ENCODE peak calls at places on chromosomes 4 and X, in ten cellular contexts. W, X, V, O, L, Q, N, M, B and E are unnamed samples.

GRCh38 chr4:11230888-11231287 is 197.8 kb downstream of the HS3ST1 start:
- DNase-seq in W (no peak), X (no peak), V (no peak), O (no peak), L (no peak), Q (no peak), N (no peak), M (peak; percentile 46), B (no peak), E (no peak)

GRCh38 chrX:144275826-144276225 is 392.0 kb downstream of the UBE2NL start:
- DNase-seq in W (no peak), X (no peak), V (no peak), O (no peak), L (no peak), Q (no peak), N (no peak), M (no peak), B (no peak), E (no peak)

GRCh38 chrX:41732260-41732659 is 8.3 kb downstream of the GPR82 start:
- DNase-seq in W (no peak), X (no peak), V (no peak), O (no peak), L (no peak), Q (no peak), N (no peak), M (peak; percentile 22), B (no peak), E (no peak)

GRCh38 chr4:127335732-127336131 is 297.0 kb upstream of the INTU start:
- DNase-seq in W (no peak), X (no peak), V (no peak), O (no peak), L (no peak), Q (no peak), N (no peak), M (no peak), B (no peak), E (no peak)

GRCh38 chr4:27836505-27836904 is 975.9 kb downstream of the STIM2 start:
- DNase-seq in W (peak; percentile 4), X (peak; percentile 27), V (no peak), O (no peak), L (peak; percentile 75), Q (no peak), N (no peak), M (no peak), B (no peak), E (no peak)

GRCh38 chr4:2722033-2722432 is 34.1 kb downstream of the TNIP2 start:
- DNase-seq in W (no peak), X (no peak), V (no peak), O (no peak), L (no peak), Q (no peak), N (no peak), M (no peak), B (peak; percentile 23), E (no peak)

GRCh38 chr4:27308379-27308778 is 447.7 kb downstream of the STIM2 start:
- DNase-seq in W (no peak), X (no peak), V (no peak), O (no peak), L (no peak), Q (no peak), N (no peak), M (peak; percentile 33), B (no peak), E (no peak)

GRCh38 chr4:166662266-166662843 is 571.9 kb downstream of the SPOCK3 start:
- DNase-seq in W (no peak), X (no peak), V (no peak), O (peak; percentile 10), L (no peak), Q (no peak), N (no peak), M (no peak), B (no peak), E (peak; percentile 67)

GRCh38 chrX:41922125-41922521 is 1.2 kb downstream of the CASK start:
- DNase-seq in W (peak; percentile 16), X (peak; percentile 27), V (peak; percentile 11), O (peak; percentile 20), L (peak; percentile 60), Q (no peak), N (peak; percentile 17), M (peak; percentile 8), B (no peak), E (no peak)

GRCh38 chr4:87679449-87680169 is 29.5 kb downstream of the DMP1 start:
- DNase-seq in W (peak; percentile 67), X (peak; percentile 58), V (peak; percentile 54), O (peak; percentile 38), L (peak; percentile 75), Q (peak; percentile 7), N (peak; percentile 71), M (peak; percentile 84), B (no peak), E (peak; percentile 12)

GRCh38 chr4:19254476-19254875 is 997.2 kb upstream of the SLIT2 start:
- DNase-seq in W (peak; percentile 72), X (no peak), V (no peak), O (no peak), L (no peak), Q (no peak), N (no peak), M (no peak), B (no peak), E (no peak)

GRCh38 chr4:19259920-19260319 is 991.8 kb upstream of the SLIT2 start:
- DNase-seq in W (no peak), X (no peak), V (no peak), O (no peak), L (no peak), Q (no peak), N (no peak), M (no peak), B (no peak), E (no peak)

GRCh38 chr4:19262467-19262866 is 989.2 kb upstream of the SLIT2 start:
- DNase-seq in W (peak; percentile 16), X (no peak), V (no peak), O (no peak), L (no peak), Q (no peak), N (no peak), M (no peak), B (no peak), E (no peak)

GRCh38 chr4:19256823-19257222 is 994.9 kb upstream of the SLIT2 start:
- DNase-seq in W (no peak), X (no peak), V (no peak), O (no peak), L (no peak), Q (no peak), N (no peak), M (no peak), B (no peak), E (no peak)
- H3K4me3 ChIP-seq in W (no peak overlapping the region), X (no peak overlapping the region), V (no peak overlapping the region), O (no peak overlapping the region), L (no peak overlapping the region), Q (no peak overlapping the region), N (no peak overlapping the region), M (no peak overlapping the region), B (no peak overlapping the region), E (no peak overlapping the region)

DNA sequence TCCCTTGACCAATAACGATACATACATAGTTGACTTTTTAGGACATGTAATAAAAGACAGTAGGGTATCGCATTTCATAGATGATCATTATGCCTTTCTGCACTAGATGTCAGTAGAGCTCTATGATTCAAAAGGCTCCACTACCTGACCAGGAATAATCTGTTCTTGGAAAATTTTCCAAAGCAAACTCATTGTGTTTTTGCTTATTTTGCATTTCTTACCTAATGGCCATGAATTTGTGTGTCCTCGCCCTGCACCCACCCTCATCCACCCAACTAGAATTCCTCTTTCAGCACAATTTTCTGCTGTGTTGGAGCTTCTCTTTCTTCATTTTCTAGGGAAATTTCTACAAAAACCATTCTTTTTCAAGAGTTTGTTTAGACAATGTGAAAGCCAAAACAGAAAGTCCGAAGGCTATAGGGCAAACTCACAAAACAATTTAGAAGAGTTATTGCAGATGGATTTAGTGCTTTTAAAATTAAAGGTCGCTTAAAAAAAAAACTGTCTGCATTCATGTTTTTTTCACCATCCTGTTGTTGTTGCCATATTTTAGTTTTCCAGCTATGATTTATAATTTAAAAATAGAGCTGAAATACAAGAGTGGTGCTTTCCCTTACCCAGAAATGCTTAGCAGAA is 183.6 kb downstream of the SPATA18 start:
- DNase-seq in W (peak; percentile 19), X (peak; percentile 37), V (no peak), O (no peak), L (peak; percentile 77), Q (no peak), N (peak; percentile 37), M (peak; percentile 22), B (no peak), E (no peak)
- H3K4me3 ChIP-seq in W (no peak overlapping the region), X (no peak overlapping the region), V (no peak overlapping the region), O (no peak overlapping the region), L (peak overlapping the region; percentile 78), Q (no peak overlapping the region), N (no peak overlapping the region), M (no peak overlapping the region), B (no peak overlapping the region), E (no peak overlapping the region)

GRCh38 chrX:2793752-2794151 is 35.0 kb upstream of the GYG2 start:
- DNase-seq in W (no peak), X (no peak), V (no peak), O (no peak), L (no peak), Q (no peak), N (peak; percentile 3), M (no peak), B (no peak), E (no peak)

GRCh38 chrX:2788980-2789379 is 37.1 kb downstream of the XG start:
- DNase-seq in W (no peak), X (no peak), V (no peak), O (no peak), L (no peak), Q (no peak), N (no peak), M (no peak), B (no peak), E (no peak)

GRCh38 chrX:2789569-2789968 is 37.7 kb downstream of the XG start:
- DNase-seq in W (no peak), X (no peak), V (no peak), O (no peak), L (no peak), Q (no peak), N (no peak), M (no peak), B (no peak), E (no peak)

GRCh38 chrX:2794336-2794735 is 34.4 kb upstream of the GYG2 start:
- DNase-seq in W (no peak), X (no peak), V (no peak), O (no peak), L (no peak), Q (no peak), N (no peak), M (no peak), B (no peak), E (no peak)
- H3K4me3 ChIP-seq in W (no peak overlapping the region), X (no peak overlapping the region), V (no peak overlapping the region), O (no peak overlapping the region), L (no peak overlapping the region), Q (no peak overlapping the region), N (no peak overlapping the region), M (no peak overlapping the region), B (no peak overlapping the region), E (no peak overlapping the region)

DNA sequence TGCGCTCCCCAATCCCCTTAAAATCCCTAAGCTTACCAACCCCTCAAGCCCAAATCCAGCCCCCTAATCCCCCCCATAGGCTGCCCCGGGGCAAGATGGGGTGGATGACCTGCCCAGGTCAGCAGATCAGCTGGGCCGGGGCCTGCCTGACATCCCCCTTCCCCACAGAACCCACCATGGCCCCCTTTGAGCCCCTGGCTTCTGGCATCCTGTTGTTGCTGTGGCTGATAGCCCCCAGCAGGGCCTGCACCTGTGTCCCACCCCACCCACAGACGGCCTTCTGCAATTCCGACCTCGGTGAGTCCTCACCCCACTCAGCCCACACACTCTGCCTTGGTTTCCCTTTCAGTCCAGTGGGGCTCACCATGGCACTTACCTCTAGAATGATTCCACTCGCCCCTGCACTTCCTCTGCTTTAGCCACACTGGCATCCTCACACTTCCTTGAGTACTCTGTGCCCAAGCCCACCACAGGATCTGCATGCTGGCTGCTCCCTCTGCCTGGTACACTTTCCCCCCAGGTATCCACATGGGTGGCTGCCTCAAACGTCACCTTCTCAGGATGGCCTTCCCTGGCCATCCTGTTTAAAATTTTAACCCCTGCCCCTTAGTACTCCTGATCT is 1.1 kb downstream of the TIMP1 start:
- DNase-seq in W (no peak), X (no peak), V (no peak), O (no peak), L (no peak), Q (no peak), N (no peak), M (no peak), B (no peak), E (no peak)
- H3K4me3 ChIP-seq in W (peak overlapping the region; percentile 73), X (peak overlapping the region; percentile 96), V (no peak overlapping the region), O (no peak overlapping the region), L (peak overlapping the region; percentile 80), Q (no peak overlapping the region), N (peak overlapping the region; percentile 77), M (no peak overlapping the region), B (no peak overlapping the region), E (peak overlapping the region; percentile 67)